ENCODE peak calls at places on chromosomes 1 and 21, in nine cellular contexts. U is body of pancreas, V is heart right ventricle, X is fibroblast of lung, C is Calu3, M is IMR-90, O is cardiac fibroblast, R is astrocyte of the spinal cord, L is H1. G is an unnamed sample.

GRCh38 chr21:17585875-17586450 is 26.7 kb downstream of the BTG3 start:
- DNase-seq in R (peak), C (peak), X (peak), L (no peak), U (no peak), V (peak), M (peak), O (peak), G (peak)

GRCh38 chr1:230804396-230804795 is 57.2 kb downstream of the CAPN9 start:
- DNase-seq in M (no peak), C (no peak), U (no peak), X (no peak), R (no peak), L (no peak), O (no peak), V (no peak), G (no peak)

GRCh38 chr1:90201467-90202358 is 206.8 kb downstream of the ZNF326 start:
- DNase-seq in O (no peak), C (peak), R (no peak), X (peak), L (no peak), V (no peak), M (peak), U (no peak), G (no peak)

GRCh38 chr1:160207118-160207650 is 2.0 kb downstream of the PEA15 start:
- DNase-seq in C (no peak), L (no peak), X (no peak), O (no peak), M (no peak), R (no peak), U (no peak), V (no peak), G (no peak)

GRCh38 chr1:53638641-53639035 is 100.3 kb downstream of the GLIS1 start:
- DNase-seq in C (no peak), M (no peak), O (no peak), L (no peak), U (no peak), V (no peak), X (no peak), R (no peak), G (no peak)

GRCh38 chr1:19645544-19646252 is 1.6 kb downstream of the NBL1 start:
- DNase-seq in U (no peak), M (peak), L (peak), X (peak), R (peak), O (peak), C (no peak), V (peak), G (no peak)

GRCh38 chr1:219788091-219788490 is 140.3 kb downstream of the SLC30A10 start:
- DNase-seq in M (peak), V (no peak), U (no peak), C (no peak), R (peak), X (no peak), O (no peak), L (no peak), G (no peak)

GRCh38 chr1:35390600-35391494 is 122.3 kb downstream of the ZMYM4 start:
- DNase-seq in U (no peak), L (peak), V (no peak), C (no peak), O (no peak), R (no peak), M (peak), X (no peak), G (no peak)

GRCh38 chr1:24910751-24911650 is 19.1 kb downstream of the RUNX3 start:
- DNase-seq in O (no peak), X (peak), R (peak), M (peak), V (no peak), C (no peak), L (peak), U (no peak), G (no peak)

GRCh38 chr1:116260621-116261020 is 112.4 kb upstream of the ATP1A1 start:
- DNase-seq in X (no peak), R (no peak), U (no peak), V (no peak), L (no peak), O (no peak), C (no peak), M (no peak), G (no peak)

GRCh38 chr1:229689915-229690314 is 63.9 kb downstream of the URB2 start:
- DNase-seq in L (no peak), X (no peak), V (no peak), R (no peak), M (no peak), U (no peak), C (no peak), O (no peak), G (no peak)

GRCh38 chr1:242140871-242141270 is 142.0 kb upstream of the MAP1LC3C start:
- DNase-seq in X (no peak), O (no peak), M (no peak), U (no peak), L (no peak), C (no peak), R (peak), V (no peak), G (no peak)

GRCh38 chr1:223039990-223040389 is 103.1 kb downstream of the TLR5 start:
- DNase-seq in M (no peak), O (no peak), X (no peak), R (no peak), U (no peak), L (no peak), V (no peak), C (no peak), G (no peak)

GRCh38 chr1:11735854-11736745 is at the start of gene AGTRAP:
- DNase-seq in V (peak), U (peak), O (peak), X (peak), R (peak), M (peak), L (peak), C (peak), G (peak)

GRCh38 chr1:193542668-193543067 is 356.3 kb upstream of the B3GALT2 start:
- DNase-seq in M (peak), L (no peak), C (no peak), V (no peak), X (no peak), R (no peak), U (no peak), O (peak), G (no peak)

GRCh38 chr1:19758227-19758830 is 41.4 kb downstream of the TMCO4 start:
- DNase-seq in L (no peak), R (peak), X (peak), V (no peak), O (peak), C (no peak), M (peak), U (peak), G (peak)

GRCh38 chr21:32578107-32578691 is 7.1 kb downstream of the TCP10L start:
- DNase-seq in X (no peak), M (peak), O (peak), L (peak), U (no peak), V (no peak), R (no peak), C (peak), G (no peak)

GRCh38 chr1:44783697-44784093 is 4.3 kb downstream of the BEST4 start:
- DNase-seq in M (no peak), U (peak), X (no peak), O (no peak), V (no peak), C (no peak), R (no peak), L (no peak), G (no peak)

GRCh38 chr1:26254404-26254803 is 20.4 kb downstream of the CEP85 start:
- DNase-seq in V (no peak), U (no peak), M (peak), L (no peak), O (no peak), X (no peak), R (no peak), C (no peak), G (no peak)

GRCh38 chr1:174448531-174448883 is 743 bp downstream of the GPR52 start:
- DNase-seq in O (no peak), C (no peak), X (no peak), U (no peak), L (no peak), R (no peak), M (no peak), V (no peak), G (no peak)

GRCh38 chr1:151238467-151238739 is 16.1 kb upstream of the PSMD4 start:
- DNase-seq in O (peak), U (no peak), X (peak), C (no peak), M (peak), L (no peak), V (no peak), R (peak), G (peak)

GRCh38 chr1:4590766-4591165 is 63.6 kb upstream of the AJAP1 start:
- DNase-seq in R (no peak), L (no peak), V (no peak), O (no peak), X (no peak), C (no peak), M (no peak), U (no peak), G (no peak)

GRCh38 chr1:12143631-12144155 is 23.1 kb upstream of the TNFRSF1B start:
- DNase-seq in R (peak), M (peak), O (peak), U (peak), L (no peak), C (peak), X (peak), V (peak), G (peak)

GRCh38 chr1:223708001-223708359 is 4.4 kb upstream of the CAPN2 start:
- DNase-seq in L (no peak), V (no peak), R (no peak), U (peak), M (no peak), C (peak), X (no peak), O (no peak), G (no peak)

GRCh38 chr1:12201343-12202189 is 28.3 kb upstream of the VPS13D start:
- DNase-seq in L (no peak), M (no peak), U (no peak), O (no peak), R (no peak), V (no peak), X (no peak), C (no peak), G (no peak)

GRCh38 chr21:46131721-46132651 is 23.4 kb downstream of the FTCD start:
- DNase-seq in R (no peak), U (no peak), M (no peak), X (no peak), V (no peak), C (no peak), L (no peak), O (no peak), G (no peak)

GRCh38 chr1:11985851-11986250 is 5.6 kb downstream of the MFN2 start:
- DNase-seq in R (peak), V (no peak), L (no peak), C (no peak), O (peak), X (peak), U (no peak), M (peak), G (peak)

GRCh38 chr21:44730028-44730395 is 18.6 kb upstream of the TSPEAR start:
- DNase-seq in L (peak), U (no peak), R (no peak), O (no peak), V (no peak), M (no peak), C (no peak), X (no peak), G (no peak)

GRCh38 chr1:207414606-207415108 is 39.5 kb upstream of the CR2 start:
- DNase-seq in X (no peak), V (no peak), O (no peak), U (no peak), L (no peak), M (no peak), C (no peak), R (no peak), G (no peak)

GRCh38 chr1:18751425-18751824 is 108.0 kb downstream of the TAS1R2 start:
- DNase-seq in U (no peak), M (no peak), R (no peak), X (no peak), L (no peak), C (no peak), V (no peak), O (no peak), G (no peak)

GRCh38 chr1:197439708-197440107 is 171.7 kb downstream of the CRB1 start:
- DNase-seq in M (no peak), L (no peak), V (no peak), O (no peak), R (no peak), X (no peak), C (no peak), U (no peak), G (no peak)

GRCh38 chr1:20093940-20094391 is 24.0 kb downstream of the PLA2G5 start:
- DNase-seq in L (no peak), R (no peak), O (peak), C (no peak), M (no peak), V (peak), U (peak), X (peak), G (no peak)

GRCh38 chr1:212565079-212565478 is 43.5 kb upstream of the ATF3 start:
- DNase-seq in R (no peak), U (no peak), L (no peak), M (no peak), O (no peak), C (no peak), V (no peak), X (no peak), G (no peak)

GRCh38 chr1:246128494-246129069 is 378.5 kb downstream of the SMYD3 start:
- DNase-seq in U (no peak), R (no peak), L (no peak), X (no peak), V (no peak), M (no peak), C (no peak), O (no peak), G (no peak)

GRCh38 chr1:184558691-184559090 is 171.9 kb downstream of the C1orf21 start:
- DNase-seq in V (no peak), R (no peak), L (no peak), U (no peak), O (no peak), C (no peak), X (no peak), M (no peak), G (no peak)

GRCh38 chr1:98426092-98426491 is 235.4 kb upstream of the SNX7 start:
- DNase-seq in U (no peak), C (peak), X (no peak), V (no peak), M (no peak), R (no peak), L (no peak), O (no peak), G (no peak)

GRCh38 chr1:234656981-234657651 is 47.1 kb upstream of the IRF2BP2 start:
- DNase-seq in V (no peak), O (peak), C (peak), U (peak), R (peak), M (peak), L (no peak), X (peak), G (peak)

DNA sequence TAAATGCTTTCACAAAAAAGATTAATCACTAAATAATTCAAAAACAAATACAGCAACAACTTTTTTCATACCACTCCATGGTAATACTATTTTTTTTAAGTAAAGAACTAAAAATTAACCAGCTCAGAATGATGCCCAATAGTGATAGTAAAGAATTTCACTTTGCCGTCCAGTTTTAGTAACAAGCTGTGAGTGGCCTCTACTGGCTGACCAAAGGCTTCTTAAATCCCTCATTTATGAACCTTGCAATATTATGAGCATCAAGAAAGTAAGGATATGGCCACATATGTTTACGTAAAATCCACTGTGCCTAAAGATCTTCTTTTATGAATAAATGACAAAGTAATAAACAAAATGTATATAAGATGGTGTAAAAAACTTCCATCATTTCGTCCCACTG is 108.6 kb downstream of the GPATCH2 start:
- DNase-seq in O (peak), R (no peak), V (no peak), M (no peak), X (peak), U (no peak), C (no peak), L (no peak), G (no peak)
- TF ChIP-seq CTCF in O (no peak), R (no peak), V (no peak), M (no peak), X (peak), U (no peak), C (no peak), L (no peak), G (no peak)

GRCh38 chr1:204448991-204449390 is 37.4 kb upstream of the PPP1R15B start:
- DNase-seq in C (no peak), R (no peak), U (no peak), V (no peak), X (no peak), M (no peak), O (no peak), L (no peak), G (no peak)
- TF ChIP-seq CTCF in C (no peak), R (no peak), U (no peak), V (no peak), X (no peak), M (no peak), O (no peak), L (no peak), G (no peak)

GRCh38 chr1:236281286-236282158 is at the start of gene ERO1B:
- DNase-seq in C (peak), M (peak), U (peak), O (peak), X (peak), V (peak), L (peak), R (peak), G (peak)
- TF ChIP-seq CTCF in C (no peak), M (no peak), U (no peak), O (no peak), X (no peak), V (no peak), L (no peak), R (no peak), G (peak)

DNA sequence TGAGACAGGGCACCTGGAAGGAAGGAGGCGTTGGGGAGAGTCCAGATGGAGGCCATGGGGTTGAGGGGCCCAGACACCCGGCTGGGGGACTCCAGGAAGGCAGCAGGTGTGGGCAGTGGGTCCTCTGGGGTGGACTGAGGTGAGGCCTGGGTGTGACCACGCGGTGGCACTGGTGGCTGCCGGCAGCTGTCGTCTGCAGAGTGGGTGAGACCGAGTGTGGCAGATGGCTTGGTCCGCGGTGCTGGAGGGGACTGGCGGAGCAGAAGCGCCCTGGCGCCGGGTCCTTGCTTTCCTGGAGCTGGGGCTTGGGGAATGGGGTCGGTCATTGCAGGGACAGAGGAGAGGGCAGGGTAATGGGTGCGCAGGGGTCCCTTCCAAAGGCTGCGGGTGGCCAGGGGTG is 12.5 kb downstream of the AGRN start:
- DNase-seq in L (no peak), V (no peak), R (no peak), U (peak), O (no peak), M (no peak), X (no peak), C (no peak), G (no peak)
- TF ChIP-seq CTCF in L (peak), V (no peak), R (no peak), U (peak), O (peak), M (no peak), X (no peak), C (no peak), G (no peak)

GRCh38 chr1:62337535-62337784 is 18.2 kb upstream of the KANK4 start:
- DNase-seq in V (no peak), R (no peak), U (no peak), L (peak), X (no peak), C (no peak), M (no peak), O (no peak), G (no peak)
- TF ChIP-seq CTCF in V (no peak), R (no peak), U (no peak), L (no peak), X (no peak), C (no peak), M (no peak), O (no peak), G (no peak)

DNA sequence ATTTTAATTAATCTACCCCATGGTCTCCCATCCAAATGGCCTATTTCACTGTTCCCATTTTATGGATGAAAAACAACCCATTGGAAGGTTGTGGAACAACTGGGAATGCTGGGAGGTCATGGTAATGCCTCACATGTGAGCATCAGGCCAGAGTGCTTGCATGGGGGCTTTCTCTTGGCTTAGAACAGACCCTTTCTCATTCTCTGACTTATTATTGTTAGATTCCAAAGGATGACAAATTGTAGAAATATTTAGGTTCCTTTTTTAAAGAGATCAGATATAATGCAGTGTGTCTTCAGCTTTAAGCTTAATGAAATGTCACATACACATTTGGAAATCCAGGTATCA is 622.3 kb upstream of the PKN2 start:
- DNase-seq in X (no peak), L (no peak), U (no peak), M (peak), C (no peak), V (no peak), R (peak), O (no peak), G (no peak)
- TF ChIP-seq CTCF in X (no peak), L (no peak), U (no peak), M (no peak), C (no peak), V (no peak), R (no peak), O (no peak), G (peak)

GRCh38 chr21:34360488-34361241 is 3.1 kb upstream of the KCNE2 start:
- DNase-seq in U (peak), O (no peak), X (no peak), R (no peak), V (no peak), M (no peak), C (no peak), L (peak), G (no peak)

GRCh38 chr21:34363733-34364132 is at the start of gene KCNE2:
- DNase-seq in U (peak), C (no peak), R (no peak), L (peak), M (no peak), X (no peak), O (no peak), V (no peak), G (no peak)

GRCh38 chr21:34364921-34365320 is 1.1 kb downstream of the KCNE2 start:
- DNase-seq in M (no peak), O (no peak), R (no peak), U (no peak), V (no peak), L (no peak), X (no peak), C (no peak), G (no peak)

GRCh38 chr21:34362670-34363069 is 1.1 kb upstream of the KCNE2 start:
- DNase-seq in L (peak), O (no peak), V (no peak), M (no peak), U (peak), X (no peak), C (no peak), R (no peak), G (no peak)

GRCh38 chr21:34362136-34362444 is 1.7 kb upstream of the KCNE2 start:
- DNase-seq in R (no peak), V (no peak), M (no peak), L (no peak), O (no peak), X (no peak), U (no peak), C (no peak), G (no peak)
- TF ChIP-seq CTCF in R (no peak), V (no peak), M (no peak), L (no peak), O (no peak), X (no peak), U (no peak), C (no peak), G (peak)

G was measured in HFFc6.